ENCODE peak calls at places on chromosome 12, in nine cellular contexts. S is stomach, L is GM23338, D is hepatocyte, B is heart right ventricle, U is lower lobe of right lung, A is Panc1, C is prostate gland, H is astrocyte of the spinal cord. M is an unnamed sample.

GRCh38 chr12:25794580-25794979 is 163.9 kb upstream of the RASSF8 start:
- DNase-seq in S (no peak), L (no peak), D (no peak), B (no peak), U (no peak), A (no peak), C (no peak), H (no peak), M (no peak)

GRCh38 chr12:113154351-113154973 is 4.9 kb downstream of the CFAP73 start:
- DNase-seq in S (no peak), L (peak; percentile 91), D (peak; percentile 48), B (no peak), U (no peak), A (no peak), C (no peak), H (no peak), M (no peak)

GRCh38 chr12:93827669-93828068 is 150.5 kb downstream of the CRADD start:
- DNase-seq in S (no peak), L (no peak), D (no peak), B (no peak), U (no peak), A (no peak), C (no peak), H (no peak), M (no peak)

GRCh38 chr12:103654816-103655215 is 67.7 kb downstream of the STAB2 start:
- DNase-seq in S (no peak), L (no peak), D (no peak), B (no peak), U (no peak), A (no peak), C (no peak), H (no peak), M (no peak)

GRCh38 chr12:52252728-52253328 is 19.8 kb downstream of the KRT7 start:
- DNase-seq in S (no peak), L (no peak), D (no peak), B (no peak), U (peak; percentile 27), A (no peak), C (no peak), H (no peak), M (no peak)

GRCh38 chr12:132222096-132222807 is 78.0 kb downstream of the NOC4L start:
- DNase-seq in S (no peak), L (peak; percentile 35), D (peak; percentile 46), B (no peak), U (peak; percentile 52), A (peak; percentile 7), C (no peak), H (no peak), M (no peak)

GRCh38 chr12:29148065-29148957 is 767 bp upstream of the FAR2 start:
- DNase-seq in S (no peak), L (no peak), D (peak; percentile 19), B (peak; percentile 27), U (peak; percentile 60), A (no peak), C (no peak), H (peak; percentile 22), M (no peak)

GRCh38 chr12:72146495-72146894 is 125.7 kb upstream of the TRHDE start:
- DNase-seq in S (no peak), L (no peak), D (no peak), B (no peak), U (no peak), A (no peak), C (no peak), H (no peak), M (no peak)

GRCh38 chr12:40105265-40105514 is 691 bp downstream of the SLC2A13 start:
- DNase-seq in S (no peak), L (no peak), D (peak; percentile 69), B (no peak), U (peak; percentile 77), A (no peak), C (peak; percentile 21), H (no peak), M (no peak)

GRCh38 chr12:93706824-93707223 is 29.6 kb downstream of the CRADD start:
- DNase-seq in S (no peak), L (no peak), D (no peak), B (no peak), U (no peak), A (no peak), C (no peak), H (no peak), M (no peak)

GRCh38 chr12:4435537-4435936 is 10.1 kb downstream of the FGF6 start:
- DNase-seq in S (no peak), L (no peak), D (no peak), B (no peak), U (no peak), A (no peak), C (no peak), H (no peak), M (no peak)

GRCh38 chr12:116559080-116559329 is 176 bp upstream of the MAP1LC3B2 start:
- DNase-seq in S (no peak), L (peak; percentile 19), D (no peak), B (no peak), U (no peak), A (no peak), C (no peak), H (no peak), M (no peak)

GRCh38 chr12:127599441-127599840 is 667.5 kb upstream of the TMEM132C start:
- DNase-seq in S (no peak), L (no peak), D (no peak), B (no peak), U (no peak), A (no peak), C (no peak), H (no peak), M (no peak)

GRCh38 chr12:10783252-10783651 is 19.2 kb downstream of the TAS2R7 start:
- DNase-seq in S (no peak), L (no peak), D (no peak), B (no peak), U (no peak), A (no peak), C (no peak), H (no peak), M (no peak)

GRCh38 chr12:126033746-126034145 is 968.5 kb downstream of the AACS start:
- DNase-seq in S (no peak), L (peak; percentile 7), D (peak; percentile 50), B (no peak), U (no peak), A (no peak), C (no peak), H (no peak), M (no peak)

GRCh38 chr12:124507188-124508109 is 60.0 kb downstream of the NCOR2 start:
- DNase-seq in S (no peak), L (no peak), D (peak; percentile 49), B (peak; percentile 71), U (no peak), A (no peak), C (no peak), H (peak; percentile 75), M (no peak)

GRCh38 chr12:67826946-67827719 is 162.1 kb upstream of the IFNG-AS1 start:
- DNase-seq in S (no peak), L (no peak), D (peak; percentile 16), B (no peak), U (no peak), A (no peak), C (no peak), H (no peak), M (no peak)

DNA sequence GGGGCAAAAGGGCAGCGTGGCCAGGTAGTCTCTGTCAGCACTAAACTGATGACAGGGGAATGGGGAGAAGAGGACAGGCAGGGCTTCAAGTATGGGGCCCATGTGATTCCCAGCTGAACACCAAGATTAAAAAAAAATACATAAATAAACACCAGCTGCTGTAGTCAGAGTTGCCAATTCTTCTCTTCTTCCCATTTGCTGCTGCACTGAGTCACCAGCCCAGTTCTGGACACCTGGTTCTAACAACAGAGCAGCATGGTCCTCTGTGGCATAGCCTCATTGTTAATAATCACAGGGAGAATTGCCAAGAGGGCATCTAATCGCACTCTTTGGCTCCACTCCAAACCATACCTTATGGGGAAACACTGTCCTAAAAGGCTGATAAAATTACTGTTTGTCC is 15.1 kb downstream of the PPM1H start:
- DNase-seq in S (peak; percentile 35), L (no peak), D (no peak), B (no peak), U (no peak), A (no peak), C (no peak), H (peak; percentile 59), M (peak; percentile 79)
- H3K4me3 ChIP-seq in S (no peak overlapping the region), L (no peak overlapping the region), D (no peak overlapping the region), B (no peak overlapping the region), U (no peak overlapping the region), A (no peak overlapping the region), C (no peak overlapping the region), H (no peak overlapping the region), M (no peak overlapping the region)

DNA sequence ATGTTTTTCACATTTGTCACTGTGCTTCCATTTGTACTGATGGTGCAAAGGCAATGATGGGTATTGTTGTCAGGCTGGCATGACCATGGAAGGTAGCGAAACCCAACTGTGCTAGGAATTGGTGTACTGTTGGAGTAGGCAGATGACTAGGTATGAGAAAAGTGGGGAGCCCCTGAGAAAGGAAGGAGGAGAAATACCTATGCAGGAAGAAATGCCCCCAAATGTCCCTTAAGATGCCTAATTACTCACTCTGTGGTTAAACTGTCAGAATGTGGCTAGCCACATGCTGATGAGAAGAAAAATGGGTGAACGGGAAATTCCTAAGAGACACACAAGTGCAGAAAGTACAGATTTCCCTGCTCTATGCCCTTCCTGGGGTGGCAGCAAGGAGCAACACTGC is 339.1 kb downstream of the TMEM132D start:
- DNase-seq in S (no peak), L (no peak), D (no peak), B (no peak), U (no peak), A (no peak), C (no peak), H (no peak), M (no peak)
- TF ChIP-seq CTCF in S (no peak), L (no peak), D (no peak), B (no peak), U (no peak), A (no peak), C (no peak), H (no peak), M (no peak)

DNA sequence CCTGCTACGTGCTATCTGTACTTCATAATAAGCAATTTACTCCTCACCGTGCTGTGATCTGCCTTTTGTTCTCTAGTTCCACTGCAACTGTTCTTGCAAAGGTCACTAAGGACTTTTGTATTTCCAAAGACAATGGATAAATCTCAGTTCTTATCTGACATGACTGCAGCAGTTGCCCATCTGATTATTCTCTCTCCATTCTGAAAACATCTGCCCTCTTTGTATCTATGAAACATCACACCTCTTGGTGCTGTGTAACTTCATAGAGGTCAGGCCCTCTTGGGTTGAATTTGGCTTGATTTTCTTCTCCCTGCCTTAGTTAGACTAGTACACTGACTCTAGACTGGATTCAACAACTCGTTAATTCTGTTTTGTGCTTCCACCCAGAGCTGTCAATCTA is 319.6 kb downstream of the BTG1 start:
- DNase-seq in S (no peak), L (no peak), D (no peak), B (no peak), U (no peak), A (no peak), C (no peak), H (no peak), M (no peak)
- H3K4me3 ChIP-seq in S (no peak overlapping the region), L (no peak overlapping the region), D (no peak overlapping the region), B (no peak overlapping the region), U (no peak overlapping the region), A (no peak overlapping the region), C (no peak overlapping the region), H (no peak overlapping the region), M (no peak overlapping the region)

DNA sequence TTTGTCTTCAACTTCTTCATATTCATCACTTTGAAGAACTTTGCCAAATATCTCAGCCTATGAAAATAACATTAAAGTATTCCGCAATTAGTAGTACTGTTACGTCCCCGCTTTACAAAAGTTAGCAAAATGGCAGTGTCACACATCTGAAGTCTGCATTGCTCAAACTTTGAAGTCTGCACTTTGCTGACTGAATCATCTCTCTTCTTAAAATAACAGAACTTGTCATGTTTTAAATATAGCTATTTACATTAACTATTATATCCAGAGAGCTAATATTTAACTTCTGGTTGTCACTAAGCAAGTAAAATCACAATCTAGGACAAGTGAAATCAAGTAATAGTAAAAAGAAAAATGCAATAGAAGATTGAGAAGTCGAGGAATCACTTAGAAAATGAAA is 34.5 kb downstream of the IPO8 start:
- DNase-seq in S (no peak), L (no peak), D (no peak), B (no peak), U (no peak), A (no peak), C (no peak), H (no peak), M (no peak)
- TF ChIP-seq CTCF in S (no peak), L (no peak), D (no peak), B (no peak), U (no peak), A (no peak), C (no peak), H (no peak), M (no peak)

M was measured in LNCaP clone FGC.